ENCODE peak calls at places on chromosomes 7 and 10, in nine cellular contexts. One of them, this sample, is unnamed.

GRCh38 chr7:155306677-155307470 is 9.2 kb downstream of the INSIG1 start:
- DNase-seq in MV-4-11: peak
- DNase-seq in mucosa of gallbladder: no peak
- DNase-seq in neural crest cell: no peak
- DNase-seq in CD4-positive, alpha-beta T cell: no peak
- DNase-seq in RWPE1: peak
- DNase-seq in tibial nerve: no peak
- DNase-seq in EL: no peak
- DNase-seq in NCI-H345: no peak
- DNase-seq in this sample: no peak

GRCh38 chr7:96792115-96792514 is 82.5 kb upstream of the SEM1 start:
- DNase-seq in MV-4-11: peak
- DNase-seq in mucosa of gallbladder: no peak
- DNase-seq in neural crest cell: no peak
- DNase-seq in CD4-positive, alpha-beta T cell: no peak
- DNase-seq in RWPE1: no peak
- DNase-seq in tibial nerve: no peak
- DNase-seq in EL: no peak
- DNase-seq in NCI-H345: no peak
- DNase-seq in this sample: no peak

GRCh38 chr7:100130608-100131453 is 4.1 kb downstream of the MBLAC1 start:
- DNase-seq in MV-4-11: peak
- DNase-seq in mucosa of gallbladder: peak
- DNase-seq in neural crest cell: peak
- DNase-seq in CD4-positive, alpha-beta T cell: peak
- DNase-seq in RWPE1: no peak
- DNase-seq in tibial nerve: peak
- DNase-seq in EL: peak
- DNase-seq in NCI-H345: peak
- DNase-seq in this sample: peak

GRCh38 chr7:13092708-13093005 is 405.2 kb downstream of the ARL4A start:
- DNase-seq in MV-4-11: no peak
- DNase-seq in mucosa of gallbladder: no peak
- DNase-seq in neural crest cell: no peak
- DNase-seq in CD4-positive, alpha-beta T cell: no peak
- DNase-seq in RWPE1: no peak
- DNase-seq in tibial nerve: no peak
- DNase-seq in EL: no peak
- DNase-seq in NCI-H345: no peak
- DNase-seq in this sample: no peak

GRCh38 chr10:99711129-99711719 is 20.7 kb downstream of the COX15 start:
- DNase-seq in MV-4-11: peak
- DNase-seq in mucosa of gallbladder: peak
- DNase-seq in neural crest cell: no peak
- DNase-seq in CD4-positive, alpha-beta T cell: no peak
- DNase-seq in RWPE1: peak
- DNase-seq in tibial nerve: peak
- DNase-seq in EL: peak
- DNase-seq in NCI-H345: no peak
- DNase-seq in this sample: peak

GRCh38 chr7:46191296-46191695 is 270.2 kb upstream of the IGFBP3 start:
- DNase-seq in MV-4-11: no peak
- DNase-seq in mucosa of gallbladder: no peak
- DNase-seq in neural crest cell: no peak
- DNase-seq in CD4-positive, alpha-beta T cell: no peak
- DNase-seq in RWPE1: no peak
- DNase-seq in tibial nerve: no peak
- DNase-seq in EL: no peak
- DNase-seq in NCI-H345: no peak
- DNase-seq in this sample: no peak

GRCh38 chr7:135224027-135224426 is 9.6 kb upstream of the STRA8 start:
- DNase-seq in MV-4-11: peak
- DNase-seq in mucosa of gallbladder: no peak
- DNase-seq in neural crest cell: no peak
- DNase-seq in CD4-positive, alpha-beta T cell: no peak
- DNase-seq in RWPE1: no peak
- DNase-seq in tibial nerve: no peak
- DNase-seq in EL: no peak
- DNase-seq in NCI-H345: no peak
- DNase-seq in this sample: peak

GRCh38 chr7:37342665-37343471 is 105.8 kb downstream of the ELMO1 start:
- DNase-seq in MV-4-11: peak
- DNase-seq in mucosa of gallbladder: no peak
- DNase-seq in neural crest cell: no peak
- DNase-seq in CD4-positive, alpha-beta T cell: peak
- DNase-seq in RWPE1: no peak
- DNase-seq in tibial nerve: no peak
- DNase-seq in EL: no peak
- DNase-seq in NCI-H345: no peak
- DNase-seq in this sample: peak

GRCh38 chr7:111210996-111211395 is 120.1 kb downstream of the LRRN3 start:
- DNase-seq in MV-4-11: no peak
- DNase-seq in mucosa of gallbladder: no peak
- DNase-seq in neural crest cell: no peak
- DNase-seq in CD4-positive, alpha-beta T cell: no peak
- DNase-seq in RWPE1: no peak
- DNase-seq in tibial nerve: no peak
- DNase-seq in EL: peak
- DNase-seq in NCI-H345: no peak
- DNase-seq in this sample: no peak

GRCh38 chr7:7766671-7767070 is 48.3 kb upstream of the RPA3 start:
- DNase-seq in MV-4-11: no peak
- DNase-seq in mucosa of gallbladder: no peak
- DNase-seq in neural crest cell: no peak
- DNase-seq in CD4-positive, alpha-beta T cell: no peak
- DNase-seq in RWPE1: no peak
- DNase-seq in tibial nerve: no peak
- DNase-seq in EL: no peak
- DNase-seq in NCI-H345: no peak
- DNase-seq in this sample: no peak

GRCh38 chr10:63711866-63712716 is 190.9 kb downstream of the REEP3 start:
- DNase-seq in MV-4-11: peak
- DNase-seq in mucosa of gallbladder: peak
- DNase-seq in neural crest cell: no peak
- DNase-seq in CD4-positive, alpha-beta T cell: no peak
- DNase-seq in RWPE1: peak
- DNase-seq in tibial nerve: peak
- DNase-seq in EL: peak
- DNase-seq in NCI-H345: peak
- DNase-seq in this sample: no peak

GRCh38 chr10:59593768-59594167 is 115.9 kb downstream of the SLC16A9 start:
- DNase-seq in MV-4-11: no peak
- DNase-seq in mucosa of gallbladder: no peak
- DNase-seq in neural crest cell: no peak
- DNase-seq in CD4-positive, alpha-beta T cell: no peak
- DNase-seq in RWPE1: no peak
- DNase-seq in tibial nerve: no peak
- DNase-seq in EL: no peak
- DNase-seq in NCI-H345: no peak
- DNase-seq in this sample: no peak

This sample was measured in NB4.